ENCODE peak calls at places on chromosome 17, in four cellular contexts. E, X, J and T are unnamed samples.

GRCh38 chr17:48352630-48353029 is 77.4 kb downstream of the SKAP1 start:
- DNase-seq in E (no peak), X (no peak), J (no peak), T (no peak)

GRCh38 chr17:43579570-43580140 is 33.5 kb upstream of the ETV4 start:
- DNase-seq in E (no peak), X (no peak), J (no peak), T (no peak)

GRCh38 chr17:55480907-55481306 is 30.3 kb downstream of the SMIM36 start:
- DNase-seq in E (no peak), X (no peak), J (no peak), T (no peak)

GRCh38 chr17:82698974-82699442 is 510 bp upstream of the RAB40B start:
- DNase-seq in E (no peak), X (no peak), J (no peak), T (no peak)

GRCh38 chr17:66357037-66357436 is 54.6 kb downstream of the PRKCA start:
- DNase-seq in E (no peak), X (no peak), J (no peak), T (no peak)

GRCh38 chr17:57582881-57583756 is 162.0 kb downstream of the CCDC182 start:
- DNase-seq in E (no peak), X (no peak), J (no peak), T (no peak)

GRCh38 chr17:36949461-36949927 is 740 bp downstream of the AATF start:
- DNase-seq in E (no peak), X (no peak), J (no peak), T (no peak)

GRCh38 chr17:10772425-10773380 is 31.2 kb downstream of the TMEM238L start:
- DNase-seq in E (peak; percentile 65), X (no peak), J (no peak), T (no peak)

GRCh38 chr17:45127583-45128300 is 4.6 kb downstream of the PLCD3 start:
- DNase-seq in E (no peak), X (no peak), J (no peak), T (peak; percentile 80)

GRCh38 chr17:77129568-77130301 is 11.0 kb upstream of the SEC14L1 start:
- DNase-seq in E (peak; percentile 25), X (peak; percentile 52), J (peak; percentile 40), T (no peak)